ENCODE peak calls at places on chromosomes 7 and 10, in five cellular contexts. G is GM23338; Z is cardiac muscle cell; D is fibroblast of lung; M is CD8-positive, alpha-beta T cell. N is an unnamed sample.

GRCh38 chr7:31850601-31851000 is 163.6 kb downstream of the PPP1R17 start:
- DNase-seq in G (no peak), Z (no peak), D (no peak), M (no peak), N (no peak)

GRCh38 chr10:121032460-121032859 is 181.3 kb downstream of the WDR11 start:
- DNase-seq in G (peak; percentile 6), Z (no peak), D (no peak), M (no peak), N (no peak)

GRCh38 chr7:154777023-154777422 is 225.9 kb downstream of the PAXIP1 start:
- DNase-seq in G (no peak), Z (no peak), D (no peak), M (no peak), N (no peak)

GRCh38 chr7:18317956-18318355 is 177.6 kb upstream of the HDAC9 start:
- DNase-seq in G (no peak), Z (peak; percentile 2), D (no peak), M (no peak), N (no peak)

GRCh38 chr7:78794101-78794500 is 659.4 kb downstream of the MAGI2 start:
- DNase-seq in G (peak; percentile 64), Z (no peak), D (no peak), M (no peak), N (no peak)

GRCh38 chr7:152177696-152178404 is 152.4 kb downstream of the GALNT11 start:
- DNase-seq in G (no peak), Z (peak; percentile 16), D (no peak), M (no peak), N (no peak)

GRCh38 chr10:124270940-124271339 is 147.8 kb downstream of the OAT start:
- DNase-seq in G (no peak), Z (no peak), D (no peak), M (no peak), N (no peak)

GRCh38 chr7:146090023-146090645 is 26.5 kb upstream of the CNTNAP2 start:
- DNase-seq in G (peak; percentile 56), Z (peak; percentile 25), D (peak; percentile 60), M (no peak), N (no peak)

GRCh38 chr7:135445690-135446089 is 64.2 kb downstream of the CNOT4 start:
- DNase-seq in G (no peak), Z (no peak), D (no peak), M (no peak), N (no peak)

GRCh38 chr10:61262486-61263261 is 190.5 kb downstream of the TMEM26 start:
- DNase-seq in G (no peak), Z (no peak), D (peak; percentile 84), M (no peak), N (no peak)

GRCh38 chr7:98192781-98193457 is 18.3 kb upstream of the BHLHA15 start:
- DNase-seq in G (no peak), Z (no peak), D (no peak), M (no peak), N (no peak)

GRCh38 chr10:46547331-46547880 is 9.1 kb downstream of the GPRIN2 start:
- DNase-seq in G (no peak), Z (no peak), D (no peak), M (peak; percentile 3), N (peak; percentile 14)

GRCh38 chr7:25564980-25565379 is 336.7 kb upstream of the NPVF start:
- DNase-seq in G (no peak), Z (peak; percentile 30), D (no peak), M (no peak), N (no peak)

GRCh38 chr10:93421426-93421825 is 60.7 kb downstream of the MYOF start:
- DNase-seq in G (peak; percentile 61), Z (no peak), D (no peak), M (no peak), N (no peak)

GRCh38 chr7:106183952-106184351 is 71.8 kb upstream of the SYPL1 start:
- DNase-seq in G (no peak), Z (no peak), D (no peak), M (no peak), N (no peak)

GRCh38 chr7:151659219-151659618 is 139.5 kb upstream of the RHEB start:
- DNase-seq in G (no peak), Z (no peak), D (no peak), M (no peak), N (no peak)

GRCh38 chr7:54944179-54944578 is 74.6 kb upstream of the EGFR start:
- DNase-seq in G (no peak), Z (peak; percentile 40), D (peak; percentile 24), M (no peak), N (no peak)

GRCh38 chr7:149496642-149497391 is 792 bp downstream of the ZNF746 start:
- DNase-seq in G (peak; percentile 49), Z (peak; percentile 48), D (peak; percentile 33), M (peak; percentile 61), N (peak; percentile 68)

GRCh38 chr7:94635687-94636086 is 20.2 kb downstream of the SGCE start:
- DNase-seq in G (no peak), Z (no peak), D (no peak), M (no peak), N (no peak)

GRCh38 chr7:158815046-158815445 is 14.3 kb downstream of the ESYT2 start:
- DNase-seq in G (peak; percentile 59), Z (peak; percentile 74), D (no peak), M (no peak), N (no peak)

GRCh38 chr7:129970816-129971215 is 18.1 kb upstream of the UBE2H start:
- DNase-seq in G (no peak), Z (no peak), D (no peak), M (no peak), N (no peak)

GRCh38 chr7:112584290-112584689 is 103.5 kb downstream of the LSMEM1 start:
- DNase-seq in G (no peak), Z (no peak), D (no peak), M (no peak), N (no peak)

DNA sequence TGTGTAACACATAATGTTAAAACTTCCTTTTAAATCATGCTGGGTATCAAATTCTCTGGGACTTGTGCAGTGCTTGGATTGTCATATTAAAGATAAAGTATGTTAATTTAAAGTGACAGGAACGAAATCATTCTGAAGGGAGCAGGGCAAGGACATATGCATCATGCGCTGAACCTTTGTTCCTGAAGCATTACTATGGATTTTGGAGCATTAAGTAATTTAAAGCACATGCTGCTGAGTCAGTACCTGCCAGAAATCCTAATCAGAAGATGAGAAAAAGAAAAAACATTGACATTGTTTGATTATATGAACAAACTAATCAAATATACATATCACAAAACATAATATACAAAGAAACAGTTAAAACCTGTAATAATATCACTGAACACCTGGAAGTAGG is 101.4 kb downstream of the MICU1 start:
- DNase-seq in G (no peak), Z (no peak), D (no peak), M (no peak), N (no peak)
- H3K27ac ChIP-seq in G (no peak overlapping the region), Z (no peak overlapping the region), D (no peak overlapping the region), M (no peak overlapping the region), N (no peak overlapping the region)

DNA sequence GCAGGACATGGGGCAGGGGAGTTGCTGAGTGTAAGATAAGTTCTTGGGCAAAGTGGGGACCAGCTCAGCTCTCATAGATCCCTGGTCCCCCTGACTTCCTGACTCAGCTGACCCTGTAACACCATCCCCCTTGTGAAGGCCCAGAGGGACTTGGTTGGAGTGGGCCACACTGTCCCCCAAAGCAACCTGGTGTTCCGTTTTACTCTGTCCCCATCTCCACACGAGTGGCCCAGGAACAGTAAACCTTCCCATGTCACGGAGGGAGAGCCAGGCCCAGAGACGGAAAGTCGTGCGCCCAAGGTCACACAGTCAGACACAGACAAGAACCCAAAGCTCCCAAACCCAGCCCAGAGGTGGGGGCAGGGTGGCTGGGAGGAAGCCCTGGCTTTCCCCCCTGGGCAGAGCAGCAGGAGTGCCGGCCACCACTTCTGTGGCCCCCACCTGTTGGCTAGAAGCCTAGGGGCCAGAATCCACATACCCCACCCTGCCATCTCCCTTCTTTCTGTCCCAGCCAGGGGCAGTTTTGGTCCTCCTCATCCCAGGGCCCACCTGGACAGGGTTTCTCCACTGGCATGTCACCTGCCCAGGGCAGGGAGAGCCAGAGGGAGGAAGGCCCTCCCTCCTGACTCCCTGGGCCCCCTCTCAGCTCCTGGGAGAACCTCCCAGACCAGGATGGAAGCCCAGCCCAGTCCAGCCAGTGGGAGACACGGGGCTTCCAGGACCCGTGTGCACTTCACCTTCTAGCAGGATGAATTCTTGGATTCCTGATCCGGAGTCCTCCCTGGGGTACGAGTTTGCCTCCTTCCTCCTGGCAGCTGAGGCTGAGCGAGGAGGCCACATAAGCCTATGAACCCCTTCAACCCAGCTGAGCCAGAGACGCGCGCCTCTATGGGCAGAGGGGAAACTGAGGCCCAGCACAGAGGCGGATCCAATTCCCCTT is 20.6 kb upstream of the VPS37D start:
- DNase-seq in G (no peak), Z (no peak), D (no peak), M (no peak), N (no peak)
- H3K27me3 ChIP-seq in G (peaks cover 42% of the 10 kb centered on the region), Z (peaks cover 72% of the 10 kb centered on the region), D (peaks cover 51% of the 10 kb centered on the region), M (peaks cover 19% of the 10 kb centered on the region), N (peaks cover 4% of the 10 kb centered on the region)

DNA sequence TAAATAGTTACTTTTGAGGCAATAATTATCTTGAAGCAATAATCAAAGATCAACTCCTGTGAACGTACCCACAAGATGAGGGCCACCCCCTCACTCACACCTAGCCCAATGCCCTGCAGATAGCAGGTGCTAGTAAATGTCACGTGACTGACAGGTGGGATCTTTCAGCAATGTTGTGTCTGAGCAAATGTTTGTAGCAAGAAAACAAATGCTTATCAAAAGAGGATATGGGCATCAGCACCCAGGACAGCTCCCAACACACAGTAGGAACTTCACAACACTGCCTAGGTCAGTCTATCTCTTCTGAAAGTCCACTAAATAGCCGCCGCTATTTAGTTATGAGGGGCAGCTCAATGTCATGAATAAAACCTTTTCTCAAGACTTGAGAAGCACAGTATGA is 120.8 kb upstream of the PDLIM1 start:
- DNase-seq in G (peak; percentile 75), Z (no peak), D (no peak), M (no peak), N (no peak)
- H3K4me3 ChIP-seq in G (no peak overlapping the region), Z (no peak overlapping the region), D (no peak overlapping the region), M (no peak overlapping the region), N (no peak overlapping the region)

GRCh38 chr7:605661-606450 is 86.2 kb upstream of the PDGFA start:
- DNase-seq in G (no peak), Z (no peak), D (no peak), M (no peak), N (no peak)
- H3K27ac ChIP-seq in G (no peak overlapping the region), Z (no peak overlapping the region), D (no peak overlapping the region), M (no peak overlapping the region), N (no peak overlapping the region)

DNA sequence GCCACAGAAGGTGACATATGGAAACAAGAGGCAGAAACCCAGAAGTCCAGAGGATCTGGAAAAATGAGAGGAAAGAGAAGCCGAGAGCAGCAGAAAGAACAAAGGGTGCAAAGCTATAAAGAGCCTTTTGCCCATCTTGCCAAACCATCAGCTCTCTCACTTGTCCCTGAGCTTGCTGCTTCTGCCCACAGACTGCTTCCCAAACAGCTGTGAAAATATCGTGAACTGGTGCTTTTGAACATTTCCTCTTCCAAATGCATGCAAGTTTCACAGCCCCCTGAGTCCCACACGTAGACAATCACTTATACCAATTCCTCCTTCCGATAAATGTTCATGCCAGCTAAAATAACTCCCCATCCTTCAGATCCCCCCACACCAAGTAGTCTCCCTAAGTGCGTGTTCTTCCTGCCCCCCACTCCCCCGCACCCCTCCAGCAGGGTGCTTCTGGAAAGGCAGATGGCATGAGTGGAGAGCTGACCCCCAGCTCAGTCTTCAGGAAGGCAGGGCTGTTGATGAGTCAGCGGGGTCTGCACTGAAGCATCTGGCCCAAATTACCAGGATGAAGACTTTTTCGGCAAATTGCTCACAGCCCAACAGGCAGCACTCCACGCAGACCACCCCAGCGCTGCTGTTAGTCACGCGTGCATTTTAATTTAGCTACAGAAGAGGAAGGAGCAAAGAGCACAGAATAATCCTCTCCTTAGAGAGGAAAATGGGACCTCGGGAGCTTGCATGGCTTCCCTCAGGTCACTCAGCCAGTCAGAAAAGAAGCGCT is 76.1 kb upstream of the KCNMA1 start:
- DNase-seq in G (no peak), Z (no peak), D (no peak), M (no peak), N (no peak)
- H3K27me3 ChIP-seq in G (no peaks in the 10 kb centered on the region), Z (peaks cover 14% of the 10 kb centered on the region), D (no peaks in the 10 kb centered on the region), M (peaks cover 3% of the 10 kb centered on the region), N (no peaks in the 10 kb centered on the region)

N was measured in Peyer's patch.